ENCODE peak calls at places on chromosomes 7 and 10, in nine cellular contexts. T is retinal pigment epithelial cell, H is AG10803, I is AG04450, L is pancreas, E is HL-60, P is sciatic nerve, M is NCI-H1105, X is Panc1. D is an unnamed sample.

GRCh38 chr10:114911801-114912479 is 26.1 kb upstream of the TRUB1 start:
- DNase-seq in L (no peak), T (no peak), M (no peak), P (no peak), E (no peak), I (no peak), X (no peak), H (no peak), D (no peak)

GRCh38 chr10:30630571-30630970 is 1.0 kb upstream of the LYZL2 start:
- DNase-seq in I (no peak), H (peak; percentile 25), E (peak; percentile 3), M (no peak), X (no peak), P (no peak), T (no peak), L (no peak), D (peak; percentile 28)

GRCh38 chr10:71766717-71767419 is 6.5 kb downstream of the VSIR start:
- DNase-seq in H (peak; percentile 99), I (peak; percentile 86), M (no peak), X (peak; percentile 59), P (peak; percentile 83), T (peak; percentile 87), L (no peak), E (peak; percentile 18), D (peak; percentile 99)

GRCh38 chr7:132858760-132859159 is 223.1 kb downstream of the CHCHD3 start:
- DNase-seq in X (no peak), P (no peak), T (no peak), H (no peak), E (no peak), L (no peak), M (no peak), I (no peak), D (no peak)

GRCh38 chr7:54339074-54339473 is 203.1 kb upstream of the VSTM2A start:
- DNase-seq in E (no peak), X (no peak), I (no peak), P (no peak), H (peak; percentile 3), T (no peak), L (no peak), M (no peak), D (no peak)

GRCh38 chr7:36261019-36261754 is 108.1 kb downstream of the EEPD1 start:
- DNase-seq in L (no peak), X (no peak), E (no peak), T (no peak), P (no peak), I (peak; percentile 20), M (no peak), H (no peak), D (peak; percentile 8)

GRCh38 chr7:17131983-17132655 is 166.3 kb upstream of the AHR start:
- DNase-seq in E (no peak), L (no peak), P (no peak), I (no peak), T (no peak), H (no peak), X (no peak), M (no peak), D (no peak)

GRCh38 chr7:32051128-32051527 is 19.1 kb downstream of the PDE1C start:
- DNase-seq in M (no peak), E (no peak), T (no peak), H (no peak), L (no peak), P (no peak), I (no peak), X (no peak), D (no peak)

GRCh38 chr7:128352138-128352537 is 8.4 kb upstream of the RBM28 start:
- DNase-seq in L (peak; percentile 85), I (no peak), T (no peak), H (peak; percentile 14), P (peak; percentile 70), X (no peak), E (no peak), M (no peak), D (no peak)

GRCh38 chr7:153022796-153023592 is 263.4 kb downstream of the ACTR3B start:
- DNase-seq in P (no peak), T (no peak), I (no peak), M (no peak), X (no peak), H (no peak), E (no peak), L (no peak), D (no peak)

GRCh38 chr10:96656839-96657238 is 63.5 kb downstream of the PIK3AP1 start:
- DNase-seq in I (no peak), T (no peak), H (no peak), M (no peak), L (no peak), P (no peak), E (peak; percentile 90), X (no peak), D (no peak)

GRCh38 chr10:19731560-19731959 is 84.7 kb upstream of the PLXDC2 start:
- DNase-seq in P (no peak), T (no peak), M (no peak), E (no peak), X (no peak), L (no peak), H (no peak), I (no peak), D (no peak)

GRCh38 chr10:86974484-86974883 is 6.2 kb downstream of the ADIRF start:
- DNase-seq in L (no peak), I (no peak), M (no peak), E (no peak), H (no peak), T (no peak), X (no peak), P (no peak), D (no peak)

GRCh38 chr7:113086431-113086888 is at the start of gene GPR85:
- DNase-seq in I (peak; percentile 37), P (peak; percentile 56), L (peak; percentile 76), T (no peak), X (no peak), H (peak; percentile 76), E (peak; percentile 41), M (peak; percentile 63), D (peak; percentile 74)

GRCh38 chr7:13276977-13277376 is 589.5 kb downstream of the ARL4A start:
- DNase-seq in M (no peak), I (no peak), X (no peak), L (no peak), H (no peak), E (no peak), P (no peak), T (no peak), D (no peak)